ENCODE peak calls at places on chromosomes 7 and 10, in eight cellular contexts. X is GM06990; A is LoVo; C is neural crest cell; Y is CD8-positive, alpha-beta memory T cell; R is hippocampal formation; S is AG10803; N is HEK293T. D is an unnamed sample.

GRCh38 chr10:96642973-96643372 is 56.2 kb upstream of the TM9SF3 start:
- DNase-seq in X (no peak), A (no peak), C (peak), Y (peak), R (no peak), S (peak), N (peak), D (peak)

GRCh38 chr7:69060516-69060915 is 537.8 kb upstream of the AUTS2 start:
- DNase-seq in X (no peak), A (no peak), C (no peak), Y (no peak), R (no peak), S (no peak), N (no peak), D (no peak)

GRCh38 chr10:19250542-19250941 is 201.9 kb downstream of the MALRD1 start:
- DNase-seq in X (no peak), A (no peak), C (no peak), Y (no peak), R (no peak), S (no peak), N (no peak), D (no peak)

GRCh38 chr10:44009891-44010290 is 361.2 kb upstream of the ZNF32 start:
- DNase-seq in X (no peak), A (no peak), C (no peak), Y (no peak), R (no peak), S (peak), N (no peak), D (no peak)

GRCh38 chr10:35423505-35424306 is 87.4 kb downstream of the CCNY start:
- DNase-seq in X (no peak), A (no peak), C (no peak), Y (no peak), R (no peak), S (peak), N (no peak), D (no peak)

GRCh38 chr10:27372095-27372494 is 131.5 kb upstream of the ACBD5 start:
- DNase-seq in X (no peak), A (no peak), C (no peak), Y (no peak), R (no peak), S (peak), N (no peak), D (no peak)

GRCh38 chr10:78685466-78686163 is 383.2 kb upstream of the ZMIZ1 start:
- DNase-seq in X (no peak), A (no peak), C (no peak), Y (no peak), R (no peak), S (peak), N (no peak), D (no peak)

GRCh38 chr7:23443974-23444373 is 26.3 kb downstream of the IGF2BP3 start:
- DNase-seq in X (peak), A (no peak), C (no peak), Y (no peak), R (no peak), S (peak), N (no peak), D (no peak)

GRCh38 chr7:157442993-157443831 is 106.4 kb downstream of the DNAJB6 start:
- DNase-seq in X (no peak), A (no peak), C (no peak), Y (no peak), R (no peak), S (no peak), N (no peak), D (no peak)

GRCh38 chr10:22334414-22335203 is 10.7 kb upstream of the SPAG6 start:
- DNase-seq in X (no peak), A (no peak), C (no peak), Y (no peak), R (no peak), S (no peak), N (no peak), D (no peak)

GRCh38 chr10:132906836-132907235 is 35.5 kb downstream of the CFAP46 start:
- DNase-seq in X (no peak), A (no peak), C (no peak), Y (no peak), R (no peak), S (no peak), N (no peak), D (no peak)

GRCh38 chr7:31056775-31057346 is 4.8 kb downstream of the ADCYAP1R1 start:
- DNase-seq in X (no peak), A (no peak), C (no peak), Y (no peak), R (no peak), S (no peak), N (no peak), D (no peak)

GRCh38 chr7:47557317-47557985 is 24.5 kb downstream of the TNS3 start:
- DNase-seq in X (no peak), A (no peak), C (no peak), Y (no peak), R (no peak), S (peak), N (no peak), D (no peak)

GRCh38 chr10:90930971-90931841 is 10.3 kb upstream of the ANKRD1 start:
- DNase-seq in X (no peak), A (peak), C (no peak), Y (no peak), R (no peak), S (peak), N (peak), D (no peak)

GRCh38 chr7:73539709-73540108 is 17.6 kb upstream of the BAZ1B start:
- DNase-seq in X (no peak), A (no peak), C (no peak), Y (no peak), R (no peak), S (no peak), N (no peak), D (no peak)

GRCh38 chr10:43689618-43689954 is 40.9 kb upstream of the ZNF32 start:
- DNase-seq in X (no peak), A (no peak), C (peak), Y (no peak), R (peak), S (peak), N (no peak), D (no peak)

GRCh38 chr7:219581-220150 is 27.3 kb downstream of the FAM20C start:
- DNase-seq in X (no peak), A (no peak), C (no peak), Y (no peak), R (no peak), S (no peak), N (no peak), D (no peak)

GRCh38 chr7:149524399-149524798 is 26.8 kb upstream of the ZNF746 start:
- DNase-seq in X (no peak), A (no peak), C (no peak), Y (no peak), R (no peak), S (no peak), N (no peak), D (no peak)

GRCh38 chr10:70348228-70348850 is 34.1 kb downstream of the LRRC20 start:
- DNase-seq in X (no peak), A (no peak), C (no peak), Y (peak), R (no peak), S (peak), N (peak), D (peak)

GRCh38 chr10:75019360-75019759 is 92.1 kb upstream of the SAMD8 start:
- DNase-seq in X (no peak), A (no peak), C (no peak), Y (peak), R (peak), S (peak), N (no peak), D (peak)

GRCh38 chr7:4631664-4632171 is 50.4 kb upstream of the FOXK1 start:
- DNase-seq in X (no peak), A (peak), C (peak), Y (no peak), R (peak), S (peak), N (peak), D (no peak)

D was measured in GM12865.